ENCODE peak calls at places on chromosomes 4 and X, in nine cellular contexts. One of them, this sample, is unnamed.

GRCh38 chrX:3263681-3264126 is 82.7 kb downstream of the MXRA5 start:
- DNase-seq in CD4-positive, alpha-beta T cell: no peak
- DNase-seq in A172: peak; percentile 39
- DNase-seq in activated naive CD8-positive, alpha-beta T cell treated with anti-CD3 and anti-CD28 coated beads, Interleukin-2, amount 50 U/mL, for 24 hours: no peak
- DNase-seq in retinal pigment epithelial cell: no peak
- DNase-seq in Kasumi-1: no peak
- DNase-seq in nucleus accumbens: no peak
- DNase-seq in effector memory CD4-positive, alpha-beta T cell: no peak
- DNase-seq in neural crest cell: no peak
- DNase-seq in this sample: peak; percentile 1

GRCh38 chr4:151418385-151418784 is 9.4 kb downstream of the FHIP1A start:
- DNase-seq in effector memory CD4-positive, alpha-beta T cell: no peak
- DNase-seq in nucleus accumbens: no peak
- DNase-seq in activated naive CD8-positive, alpha-beta T cell treated with anti-CD3 and anti-CD28 coated beads, Interleukin-2, amount 50 U/mL, for 24 hours: no peak
- DNase-seq in retinal pigment epithelial cell: peak; percentile 65
- DNase-seq in A172: peak; percentile 71
- DNase-seq in neural crest cell: no peak
- DNase-seq in CD4-positive, alpha-beta T cell: no peak
- DNase-seq in Kasumi-1: no peak
- DNase-seq in this sample: peak; percentile 73

GRCh38 chr4:24800273-24800880 is 5.0 kb downstream of the SOD3 start:
- DNase-seq in effector memory CD4-positive, alpha-beta T cell: no peak
- DNase-seq in neural crest cell: no peak
- DNase-seq in A172: no peak
- DNase-seq in activated naive CD8-positive, alpha-beta T cell treated with anti-CD3 and anti-CD28 coated beads, Interleukin-2, amount 50 U/mL, for 24 hours: no peak
- DNase-seq in retinal pigment epithelial cell: no peak
- DNase-seq in Kasumi-1: no peak
- DNase-seq in CD4-positive, alpha-beta T cell: no peak
- DNase-seq in nucleus accumbens: no peak
- DNase-seq in this sample: no peak

GRCh38 chr4:1058198-1058996 is 47.0 kb downstream of the FGFRL1 start:
- DNase-seq in Kasumi-1: no peak
- DNase-seq in retinal pigment epithelial cell: no peak
- DNase-seq in A172: no peak
- DNase-seq in CD4-positive, alpha-beta T cell: no peak
- DNase-seq in nucleus accumbens: no peak
- DNase-seq in effector memory CD4-positive, alpha-beta T cell: no peak
- DNase-seq in neural crest cell: no peak
- DNase-seq in activated naive CD8-positive, alpha-beta T cell treated with anti-CD3 and anti-CD28 coated beads, Interleukin-2, amount 50 U/mL, for 24 hours: no peak
- DNase-seq in this sample: no peak

GRCh38 chr4:188930822-188931221 is 791.6 kb downstream of the TRIML1 start:
- DNase-seq in activated naive CD8-positive, alpha-beta T cell treated with anti-CD3 and anti-CD28 coated beads, Interleukin-2, amount 50 U/mL, for 24 hours: peak; percentile 1
- DNase-seq in effector memory CD4-positive, alpha-beta T cell: no peak
- DNase-seq in nucleus accumbens: no peak
- DNase-seq in retinal pigment epithelial cell: no peak
- DNase-seq in neural crest cell: peak; percentile 17
- DNase-seq in Kasumi-1: no peak
- DNase-seq in A172: no peak
- DNase-seq in CD4-positive, alpha-beta T cell: peak; percentile 1
- DNase-seq in this sample: no peak

GRCh38 chr4:158671665-158671914 is at the start of gene C4orf46:
- DNase-seq in effector memory CD4-positive, alpha-beta T cell: no peak
- DNase-seq in activated naive CD8-positive, alpha-beta T cell treated with anti-CD3 and anti-CD28 coated beads, Interleukin-2, amount 50 U/mL, for 24 hours: no peak
- DNase-seq in CD4-positive, alpha-beta T cell: no peak
- DNase-seq in nucleus accumbens: no peak
- DNase-seq in A172: no peak
- DNase-seq in Kasumi-1: no peak
- DNase-seq in neural crest cell: no peak
- DNase-seq in retinal pigment epithelial cell: no peak
- DNase-seq in this sample: no peak

GRCh38 chrX:10159069-10159468 is 2.3 kb downstream of the CLCN4 start:
- DNase-seq in activated naive CD8-positive, alpha-beta T cell treated with anti-CD3 and anti-CD28 coated beads, Interleukin-2, amount 50 U/mL, for 24 hours: no peak
- DNase-seq in Kasumi-1: no peak
- DNase-seq in effector memory CD4-positive, alpha-beta T cell: no peak
- DNase-seq in retinal pigment epithelial cell: no peak
- DNase-seq in CD4-positive, alpha-beta T cell: no peak
- DNase-seq in nucleus accumbens: no peak
- DNase-seq in A172: no peak
- DNase-seq in neural crest cell: no peak
- DNase-seq in this sample: no peak

GRCh38 chr4:113083346-113083745 is 33.9 kb downstream of the ANK2 start:
- DNase-seq in A172: no peak
- DNase-seq in nucleus accumbens: no peak
- DNase-seq in effector memory CD4-positive, alpha-beta T cell: no peak
- DNase-seq in CD4-positive, alpha-beta T cell: no peak
- DNase-seq in neural crest cell: no peak
- DNase-seq in activated naive CD8-positive, alpha-beta T cell treated with anti-CD3 and anti-CD28 coated beads, Interleukin-2, amount 50 U/mL, for 24 hours: no peak
- DNase-seq in retinal pigment epithelial cell: peak; percentile 32
- DNase-seq in Kasumi-1: no peak
- DNase-seq in this sample: no peak

GRCh38 chr4:182354867-182355266 is 111.7 kb downstream of the TENM3 start:
- DNase-seq in retinal pigment epithelial cell: no peak
- DNase-seq in CD4-positive, alpha-beta T cell: no peak
- DNase-seq in activated naive CD8-positive, alpha-beta T cell treated with anti-CD3 and anti-CD28 coated beads, Interleukin-2, amount 50 U/mL, for 24 hours: no peak
- DNase-seq in nucleus accumbens: no peak
- DNase-seq in Kasumi-1: peak; percentile 34
- DNase-seq in A172: no peak
- DNase-seq in effector memory CD4-positive, alpha-beta T cell: no peak
- DNase-seq in neural crest cell: no peak
- DNase-seq in this sample: no peak

GRCh38 chr4:66071911-66072310 is 401.6 kb upstream of the EPHA5 start:
- DNase-seq in effector memory CD4-positive, alpha-beta T cell: no peak
- DNase-seq in Kasumi-1: no peak
- DNase-seq in activated naive CD8-positive, alpha-beta T cell treated with anti-CD3 and anti-CD28 coated beads, Interleukin-2, amount 50 U/mL, for 24 hours: no peak
- DNase-seq in neural crest cell: no peak
- DNase-seq in CD4-positive, alpha-beta T cell: no peak
- DNase-seq in retinal pigment epithelial cell: no peak
- DNase-seq in A172: no peak
- DNase-seq in nucleus accumbens: no peak
- DNase-seq in this sample: no peak

GRCh38 chr4:178037459-178038214 is 595.4 kb upstream of the AGA start:
- DNase-seq in CD4-positive, alpha-beta T cell: no peak
- DNase-seq in neural crest cell: no peak
- DNase-seq in retinal pigment epithelial cell: no peak
- DNase-seq in activated naive CD8-positive, alpha-beta T cell treated with anti-CD3 and anti-CD28 coated beads, Interleukin-2, amount 50 U/mL, for 24 hours: no peak
- DNase-seq in effector memory CD4-positive, alpha-beta T cell: no peak
- DNase-seq in Kasumi-1: no peak
- DNase-seq in nucleus accumbens: no peak
- DNase-seq in A172: no peak
- DNase-seq in this sample: no peak

GRCh38 chr4:40347472-40347871 is 12.3 kb downstream of the CHRNA9 start:
- DNase-seq in neural crest cell: no peak
- DNase-seq in CD4-positive, alpha-beta T cell: no peak
- DNase-seq in retinal pigment epithelial cell: no peak
- DNase-seq in activated naive CD8-positive, alpha-beta T cell treated with anti-CD3 and anti-CD28 coated beads, Interleukin-2, amount 50 U/mL, for 24 hours: no peak
- DNase-seq in A172: no peak
- DNase-seq in nucleus accumbens: no peak
- DNase-seq in Kasumi-1: no peak
- DNase-seq in effector memory CD4-positive, alpha-beta T cell: no peak
- DNase-seq in this sample: no peak

GRCh38 chr4:86453044-86453501 is 93.2 kb upstream of the MAPK10 start:
- DNase-seq in effector memory CD4-positive, alpha-beta T cell: no peak
- DNase-seq in nucleus accumbens: peak; percentile 13
- DNase-seq in activated naive CD8-positive, alpha-beta T cell treated with anti-CD3 and anti-CD28 coated beads, Interleukin-2, amount 50 U/mL, for 24 hours: no peak
- DNase-seq in Kasumi-1: no peak
- DNase-seq in neural crest cell: no peak
- DNase-seq in retinal pigment epithelial cell: no peak
- DNase-seq in A172: no peak
- DNase-seq in CD4-positive, alpha-beta T cell: no peak
- DNase-seq in this sample: no peak

GRCh38 chr4:158827475-158828085 is 58.8 kb downstream of the FNIP2 start:
- DNase-seq in neural crest cell: no peak
- DNase-seq in retinal pigment epithelial cell: no peak
- DNase-seq in activated naive CD8-positive, alpha-beta T cell treated with anti-CD3 and anti-CD28 coated beads, Interleukin-2, amount 50 U/mL, for 24 hours: no peak
- DNase-seq in effector memory CD4-positive, alpha-beta T cell: no peak
- DNase-seq in A172: no peak
- DNase-seq in Kasumi-1: no peak
- DNase-seq in CD4-positive, alpha-beta T cell: no peak
- DNase-seq in nucleus accumbens: no peak
- DNase-seq in this sample: no peak

GRCh38 chrX:68880846-68881513 is 52.2 kb downstream of the EFNB1 start:
- DNase-seq in A172: no peak
- DNase-seq in activated naive CD8-positive, alpha-beta T cell treated with anti-CD3 and anti-CD28 coated beads, Interleukin-2, amount 50 U/mL, for 24 hours: no peak
- DNase-seq in Kasumi-1: no peak
- DNase-seq in effector memory CD4-positive, alpha-beta T cell: no peak
- DNase-seq in CD4-positive, alpha-beta T cell: no peak
- DNase-seq in neural crest cell: no peak
- DNase-seq in retinal pigment epithelial cell: no peak
- DNase-seq in nucleus accumbens: no peak
- DNase-seq in this sample: no peak

GRCh38 chr4:169723207-169723606 is 34.5 kb downstream of the HPF1 start:
- DNase-seq in nucleus accumbens: no peak
- DNase-seq in activated naive CD8-positive, alpha-beta T cell treated with anti-CD3 and anti-CD28 coated beads, Interleukin-2, amount 50 U/mL, for 24 hours: no peak
- DNase-seq in effector memory CD4-positive, alpha-beta T cell: no peak
- DNase-seq in retinal pigment epithelial cell: no peak
- DNase-seq in CD4-positive, alpha-beta T cell: no peak
- DNase-seq in A172: peak; percentile 1
- DNase-seq in neural crest cell: no peak
- DNase-seq in Kasumi-1: no peak
- DNase-seq in this sample: no peak

GRCh38 chrX:134599173-134599914 is 58.9 kb downstream of the PLAC1 start:
- DNase-seq in nucleus accumbens: no peak
- DNase-seq in CD4-positive, alpha-beta T cell: no peak
- DNase-seq in neural crest cell: no peak
- DNase-seq in Kasumi-1: no peak
- DNase-seq in retinal pigment epithelial cell: no peak
- DNase-seq in A172: no peak
- DNase-seq in activated naive CD8-positive, alpha-beta T cell treated with anti-CD3 and anti-CD28 coated beads, Interleukin-2, amount 50 U/mL, for 24 hours: peak; percentile 12
- DNase-seq in effector memory CD4-positive, alpha-beta T cell: no peak
- DNase-seq in this sample: no peak

GRCh38 chrX:9730752-9731151 is 34.9 kb downstream of the GPR143 start:
- DNase-seq in retinal pigment epithelial cell: no peak
- DNase-seq in effector memory CD4-positive, alpha-beta T cell: no peak
- DNase-seq in CD4-positive, alpha-beta T cell: no peak
- DNase-seq in Kasumi-1: no peak
- DNase-seq in A172: no peak
- DNase-seq in neural crest cell: no peak
- DNase-seq in nucleus accumbens: no peak
- DNase-seq in activated naive CD8-positive, alpha-beta T cell treated with anti-CD3 and anti-CD28 coated beads, Interleukin-2, amount 50 U/mL, for 24 hours: no peak
- DNase-seq in this sample: no peak

GRCh38 chrX:149531599-149531998 is 9.2 kb upstream of the EOLA1 start:
- DNase-seq in Kasumi-1: peak; percentile 16
- DNase-seq in effector memory CD4-positive, alpha-beta T cell: no peak
- DNase-seq in retinal pigment epithelial cell: no peak
- DNase-seq in activated naive CD8-positive, alpha-beta T cell treated with anti-CD3 and anti-CD28 coated beads, Interleukin-2, amount 50 U/mL, for 24 hours: no peak
- DNase-seq in CD4-positive, alpha-beta T cell: no peak
- DNase-seq in neural crest cell: no peak
- DNase-seq in A172: no peak
- DNase-seq in nucleus accumbens: no peak
- DNase-seq in this sample: no peak

GRCh38 chr4:1416051-1416947 is 10.1 kb upstream of the NKX1-1 start:
- DNase-seq in activated naive CD8-positive, alpha-beta T cell treated with anti-CD3 and anti-CD28 coated beads, Interleukin-2, amount 50 U/mL, for 24 hours: no peak
- DNase-seq in Kasumi-1: no peak
- DNase-seq in CD4-positive, alpha-beta T cell: no peak
- DNase-seq in A172: no peak
- DNase-seq in neural crest cell: no peak
- DNase-seq in retinal pigment epithelial cell: no peak
- DNase-seq in nucleus accumbens: no peak
- DNase-seq in effector memory CD4-positive, alpha-beta T cell: no peak
- DNase-seq in this sample: no peak

GRCh38 chr4:98754736-98755135 is 96.3 kb upstream of the TSPAN5 start:
- DNase-seq in Kasumi-1: no peak
- DNase-seq in nucleus accumbens: no peak
- DNase-seq in activated naive CD8-positive, alpha-beta T cell treated with anti-CD3 and anti-CD28 coated beads, Interleukin-2, amount 50 U/mL, for 24 hours: no peak
- DNase-seq in A172: no peak
- DNase-seq in neural crest cell: no peak
- DNase-seq in CD4-positive, alpha-beta T cell: no peak
- DNase-seq in effector memory CD4-positive, alpha-beta T cell: no peak
- DNase-seq in retinal pigment epithelial cell: no peak
- DNase-seq in this sample: no peak

GRCh38 chr4:76637704-76638361 is 202.8 kb downstream of the SHROOM3 start:
- DNase-seq in nucleus accumbens: no peak
- DNase-seq in neural crest cell: no peak
- DNase-seq in retinal pigment epithelial cell: no peak
- DNase-seq in Kasumi-1: no peak
- DNase-seq in activated naive CD8-positive, alpha-beta T cell treated with anti-CD3 and anti-CD28 coated beads, Interleukin-2, amount 50 U/mL, for 24 hours: no peak
- DNase-seq in A172: peak; percentile 60
- DNase-seq in CD4-positive, alpha-beta T cell: no peak
- DNase-seq in effector memory CD4-positive, alpha-beta T cell: no peak
- DNase-seq in this sample: no peak

GRCh38 chrX:154824638-154825037 is 9.8 kb downstream of the SMIM9 start:
- DNase-seq in Kasumi-1: no peak
- DNase-seq in CD4-positive, alpha-beta T cell: no peak
- DNase-seq in retinal pigment epithelial cell: no peak
- DNase-seq in effector memory CD4-positive, alpha-beta T cell: no peak
- DNase-seq in neural crest cell: no peak
- DNase-seq in activated naive CD8-positive, alpha-beta T cell treated with anti-CD3 and anti-CD28 coated beads, Interleukin-2, amount 50 U/mL, for 24 hours: no peak
- DNase-seq in A172: no peak
- DNase-seq in nucleus accumbens: no peak
- DNase-seq in this sample: no peak

GRCh38 chrX:51608071-51608470 is 10.6 kb downstream of the CENPVL3 start:
- DNase-seq in Kasumi-1: no peak
- DNase-seq in A172: no peak
- DNase-seq in nucleus accumbens: no peak
- DNase-seq in retinal pigment epithelial cell: no peak
- DNase-seq in neural crest cell: no peak
- DNase-seq in activated naive CD8-positive, alpha-beta T cell treated with anti-CD3 and anti-CD28 coated beads, Interleukin-2, amount 50 U/mL, for 24 hours: no peak
- DNase-seq in effector memory CD4-positive, alpha-beta T cell: no peak
- DNase-seq in CD4-positive, alpha-beta T cell: no peak
- DNase-seq in this sample: no peak

GRCh38 chrX:115561605-115562491 is 874 bp downstream of the PLS3 start:
- DNase-seq in A172: peak; percentile 1
- DNase-seq in retinal pigment epithelial cell: no peak
- DNase-seq in nucleus accumbens: peak; percentile 30
- DNase-seq in CD4-positive, alpha-beta T cell: no peak
- DNase-seq in Kasumi-1: peak; percentile 21
- DNase-seq in activated naive CD8-positive, alpha-beta T cell treated with anti-CD3 and anti-CD28 coated beads, Interleukin-2, amount 50 U/mL, for 24 hours: peak; percentile 2
- DNase-seq in neural crest cell: peak; percentile 49
- DNase-seq in effector memory CD4-positive, alpha-beta T cell: no peak
- DNase-seq in this sample: peak; percentile 14

GRCh38 chr4:5631352-5632042 is 76.9 kb downstream of the EVC2 start:
- DNase-seq in activated naive CD8-positive, alpha-beta T cell treated with anti-CD3 and anti-CD28 coated beads, Interleukin-2, amount 50 U/mL, for 24 hours: no peak
- DNase-seq in retinal pigment epithelial cell: no peak
- DNase-seq in neural crest cell: no peak
- DNase-seq in effector memory CD4-positive, alpha-beta T cell: no peak
- DNase-seq in nucleus accumbens: no peak
- DNase-seq in A172: no peak
- DNase-seq in CD4-positive, alpha-beta T cell: no peak
- DNase-seq in Kasumi-1: no peak
- DNase-seq in this sample: no peak

This sample was measured in kidney glomerular epithelial cell.